ENCODE peak calls at places on chromosomes 2 and 18, in five cellular contexts. Y is MM.1S, D is psoas muscle, F is lung, N is foreskin fibroblast. Q is an unnamed sample.

GRCh38 chr2:62339413-62339812 is 143.5 kb downstream of the B3GNT2 start:
- DNase-seq in Y (no peak), D (no peak), F (no peak), N (no peak), Q (no peak)

GRCh38 chr18:61738042-61738441 is 154.8 kb downstream of the RNF152 start:
- DNase-seq in Y (no peak), D (no peak), F (no peak), N (peak), Q (no peak)

GRCh38 chr2:171411791-171412483 is 21.9 kb downstream of the METTL8 start:
- DNase-seq in Y (no peak), D (no peak), F (no peak), N (peak), Q (no peak)

GRCh38 chr2:79138385-79138784 is 18.1 kb downstream of the REG1A start:
- DNase-seq in Y (no peak), D (no peak), F (no peak), N (no peak), Q (no peak)

GRCh38 chr2:10530607-10531239 is 82.6 kb upstream of the ODC1 start:
- DNase-seq in Y (no peak), D (no peak), F (no peak), N (no peak), Q (no peak)

GRCh38 chr2:174025271-174026121 is 60.3 kb upstream of the SP3 start:
- DNase-seq in Y (no peak), D (peak), F (peak), N (peak), Q (no peak)

GRCh38 chr2:178005756-178006155 is 66.8 kb downstream of the PDE11A start:
- DNase-seq in Y (no peak), D (no peak), F (no peak), N (no peak), Q (no peak)

GRCh38 chr2:151730242-151730975 is 3.9 kb downstream of the NEB start:
- DNase-seq in Y (peak), D (no peak), F (no peak), N (peak), Q (peak)

GRCh38 chr18:48762836-48763713 is 187.7 kb downstream of the SMAD7 start:
- DNase-seq in Y (no peak), D (peak), F (no peak), N (no peak), Q (no peak)

GRCh38 chr2:192286093-192286701 is 91.5 kb upstream of the TMEFF2 start:
- DNase-seq in Y (peak), D (no peak), F (no peak), N (peak), Q (no peak)

DNA sequence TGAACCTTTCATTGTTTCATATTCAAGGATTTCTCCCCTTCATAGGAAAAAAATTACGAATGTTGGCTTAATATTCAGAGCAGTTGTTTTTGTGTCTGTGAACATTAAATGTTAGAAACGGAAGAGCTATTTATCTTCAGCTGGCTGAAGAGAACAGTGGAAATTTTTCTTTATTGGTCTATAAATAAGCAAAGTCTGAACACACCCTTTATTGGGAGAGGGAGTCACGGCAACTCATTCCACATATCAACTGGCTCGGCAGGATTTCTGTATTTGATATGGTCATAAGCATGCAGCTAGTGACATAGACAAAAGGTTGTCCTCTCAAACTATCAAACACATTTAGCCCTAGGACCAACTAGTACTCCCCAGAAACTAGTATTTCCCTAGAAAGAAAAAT is 468.4 kb upstream of the HNRNPA3 start:
- DNase-seq in Y (no peak), D (no peak), F (no peak), N (no peak), Q (no peak)
- TF ChIP-seq CTCF in Y (no peak), D (no peak), F (no peak), N (no peak), Q (no peak)

GRCh38 chr2:108195133-108195439 is 44.7 kb upstream of the SULT1C3 start:
- DNase-seq in Y (no peak), D (no peak), F (no peak), N (no peak), Q (no peak)
- TF ChIP-seq CTCF in Y (no peak), D (no peak), F (no peak), N (no peak), Q (no peak)

GRCh38 chr2:26979761-26980160 is 9.3 kb downstream of the MAPRE3 start:
- DNase-seq in Y (no peak), D (no peak), F (no peak), N (no peak), Q (no peak)

GRCh38 chr2:26980971-26981370 is 10.5 kb downstream of the MAPRE3 start:
- DNase-seq in Y (no peak), D (no peak), F (no peak), N (no peak), Q (no peak)

GRCh38 chr2:26985807-26986206 is 15.4 kb downstream of the MAPRE3 start:
- DNase-seq in Y (no peak), D (no peak), F (no peak), N (no peak), Q (no peak)

GRCh38 chr2:26983746-26984145 is 13.3 kb downstream of the MAPRE3 start:
- DNase-seq in Y (no peak), D (no peak), F (no peak), N (no peak), Q (no peak)

GRCh38 chr2:26982102-26982742 is 11.8 kb downstream of the MAPRE3 start:
- DNase-seq in Y (no peak), D (peak), F (peak), N (peak), Q (peak)
- TF ChIP-seq CTCF in Y (peak), D (peak), F (no peak), N (no peak), Q (peak)

GRCh38 chr18:57856707-57857280 is 53.7 kb upstream of the ATP8B1 start:
- DNase-seq in Y (no peak), D (no peak), F (no peak), N (no peak), Q (no peak)

GRCh38 chr18:57863706-57864105 is 60.6 kb upstream of the ATP8B1 start:
- DNase-seq in Y (no peak), D (no peak), F (no peak), N (peak), Q (no peak)

GRCh38 chr18:57854726-57855125 is 51.6 kb upstream of the ATP8B1 start:
- DNase-seq in Y (no peak), D (no peak), F (no peak), N (no peak), Q (no peak)

GRCh38 chr18:57856128-57856527 is 53.0 kb upstream of the ATP8B1 start:
- DNase-seq in Y (no peak), D (no peak), F (no peak), N (no peak), Q (no peak)

DNA sequence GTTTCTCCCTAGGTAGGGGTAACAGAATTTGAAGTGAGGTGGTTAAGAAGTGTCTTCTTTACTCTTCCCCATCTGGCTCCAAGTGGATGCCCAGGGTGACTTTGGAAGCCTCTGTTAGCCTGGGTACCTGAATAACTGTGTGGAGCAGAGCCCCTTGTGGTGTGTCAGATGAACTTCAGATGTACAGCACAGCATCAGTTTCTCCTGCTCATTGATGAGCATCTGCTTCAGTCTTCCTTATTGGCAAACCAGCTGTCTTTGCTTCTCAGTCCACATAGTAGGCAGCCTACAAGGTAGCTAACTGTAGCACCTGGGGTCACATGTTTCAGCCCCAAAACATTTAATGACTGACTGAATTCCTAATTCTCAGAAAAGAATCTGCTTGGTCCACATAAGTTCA is 56.2 kb upstream of the ATP8B1 start:
- DNase-seq in Y (no peak), D (no peak), F (no peak), N (peak), Q (peak)
- TF ChIP-seq CTCF in Y (peak), D (peak), F (no peak), N (peak), Q (peak)

GRCh38 chr2:96117701-96118588 is 1.6 kb upstream of the ADRA2B start:
- DNase-seq in Y (peak), D (no peak), F (no peak), N (no peak), Q (no peak)
- TF ChIP-seq CTCF in Y (peak), D (no peak), F (no peak), N (no peak), Q (no peak)

DNA sequence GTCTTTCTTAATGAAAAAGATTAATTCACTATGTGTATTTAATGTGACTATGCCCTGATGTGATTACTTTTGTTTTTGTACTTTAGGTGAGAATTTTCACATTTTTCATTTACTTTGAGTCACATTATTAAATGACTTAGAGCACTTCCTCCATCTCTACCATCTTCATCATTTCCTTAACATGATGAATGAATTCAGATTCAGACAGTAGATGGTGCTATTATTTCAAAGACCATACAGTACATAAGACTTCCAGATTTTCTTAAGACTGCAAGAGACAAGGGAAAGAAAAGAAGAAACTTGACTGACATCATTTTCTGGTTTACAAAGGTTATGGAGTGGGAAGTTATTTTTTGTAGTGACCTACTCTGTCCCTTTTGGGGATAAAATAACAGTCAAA is 1010.6 kb upstream of the NXPH2 start:
- DNase-seq in Y (peak), D (no peak), F (no peak), N (peak), Q (peak)
- TF ChIP-seq CTCF in Y (peak), D (peak), F (no peak), N (no peak), Q (peak)

DNA sequence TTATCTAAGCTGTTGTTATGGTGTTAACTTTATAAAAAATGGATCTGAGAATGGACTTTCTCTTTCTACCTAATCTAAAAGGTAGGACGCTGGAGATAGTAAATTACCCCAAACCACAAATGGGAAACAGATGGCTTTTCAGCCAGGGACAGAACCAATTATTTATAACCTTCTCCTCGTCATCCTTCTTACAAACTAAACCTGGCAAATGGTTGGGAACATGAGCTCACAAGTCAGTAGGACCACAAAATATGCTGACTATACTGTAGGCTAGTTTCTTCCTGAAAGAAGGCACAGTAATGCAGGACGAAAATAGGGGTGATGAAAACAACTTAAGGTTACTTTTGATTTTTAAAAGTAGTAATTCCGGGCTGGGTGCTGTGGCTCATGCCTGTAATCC is 32.7 kb upstream of the ZDBF2 start:
- DNase-seq in Y (no peak), D (no peak), F (no peak), N (peak), Q (no peak)
- TF ChIP-seq CTCF in Y (no peak), D (no peak), F (no peak), N (no peak), Q (no peak)

Q was measured in GM13977.